ENCODE peak calls at places on chromosomes 2 and 18, in ten cellular contexts. F, N, C, P, K, W, Y, Q, I and Z are unnamed samples.

GRCh38 chr2:233245406-233245805 is 6.1 kb upstream of the ATG16L1 start:
- DNase-seq in F (no peak), I (no peak), N (no peak), W (no peak), Y (no peak), Q (no peak), C (no peak), P (no peak), K (no peak), Z (no peak)

GRCh38 chr18:8982416-8983183 is 119.9 kb upstream of the NDUFV2 start:
- DNase-seq in Q (peak; percentile 74), F (no peak), W (peak; percentile 77), C (peak; percentile 71), P (no peak), Y (peak; percentile 88), K (no peak), N (peak; percentile 48), I (no peak), Z (no peak)

GRCh38 chr18:58785171-58785805 is 79.4 kb upstream of the ZNF532 start:
- DNase-seq in P (no peak), I (peak; percentile 56), Q (peak; percentile 88), K (no peak), Y (peak; percentile 69), W (peak; percentile 81), F (no peak), N (peak; percentile 53), C (peak; percentile 83), Z (no peak)

GRCh38 chr18:79905993-79906392 is 45.5 kb downstream of the SLC66A2 start:
- DNase-seq in Y (no peak), C (no peak), W (no peak), Q (no peak), N (no peak), I (no peak), F (no peak), P (no peak), K (no peak), Z (no peak)

GRCh38 chr2:205405752-205406151 is 276.5 kb upstream of the NRP2 start:
- DNase-seq in P (no peak), K (no peak), N (no peak), I (no peak), Y (peak; percentile 90), F (no peak), C (peak; percentile 60), W (no peak), Q (peak; percentile 94), Z (no peak)

GRCh38 chr2:30796723-30797122 is 10.5 kb downstream of the CAPN13 start:
- DNase-seq in Q (no peak), I (no peak), Y (no peak), P (no peak), K (no peak), N (no peak), C (no peak), F (no peak), W (peak; percentile 74), Z (no peak)

GRCh38 chr2:96157649-96158553 is 12.7 kb upstream of the DUSP2 start:
- DNase-seq in Y (peak; percentile 52), N (no peak), C (no peak), K (peak; percentile 74), P (peak; percentile 54), W (peak; percentile 67), Q (no peak), F (no peak), I (no peak), Z (peak; percentile 61)

GRCh38 chr18:76494181-76494540 is 881 bp downstream of the ZNF516 start:
- DNase-seq in Q (peak; percentile 43), K (peak; percentile 6), W (peak; percentile 78), Y (peak; percentile 47), F (peak; percentile 50), I (no peak), P (no peak), C (peak; percentile 54), N (peak; percentile 65), Z (no peak)

GRCh38 chr2:85589166-85589565 is 4.9 kb downstream of the VAMP5 start:
- DNase-seq in C (no peak), N (no peak), I (no peak), K (no peak), W (no peak), F (no peak), Q (no peak), P (no peak), Y (no peak), Z (no peak)

GRCh38 chr18:32915526-32915925 is 142.7 kb upstream of the KLHL14 start:
- DNase-seq in Q (no peak), K (no peak), Y (no peak), W (no peak), N (no peak), I (no peak), C (no peak), F (no peak), P (no peak), Z (no peak)

GRCh38 chr18:75090336-75090735 is 118.6 kb downstream of the PTGR3 start:
- DNase-seq in W (peak; percentile 60), K (no peak), I (no peak), C (no peak), N (no peak), P (no peak), Y (no peak), Q (no peak), F (no peak), Z (no peak)

GRCh38 chr18:23722646-23723045 is 33.4 kb downstream of the LAMA3 start:
- DNase-seq in K (no peak), P (no peak), W (no peak), Y (no peak), Q (peak; percentile 31), N (no peak), C (no peak), I (no peak), F (no peak), Z (no peak)

GRCh38 chr2:10447300-10448207 is 573 bp downstream of the ODC1 start:
- DNase-seq in Y (peak; percentile 51), C (no peak), I (peak; percentile 65), W (no peak), F (peak; percentile 65), Q (peak; percentile 47), K (no peak), P (peak; percentile 19), N (peak; percentile 58), Z (no peak)

GRCh38 chr18:24616638-24617037 is 156.2 kb downstream of the HRH4 start:
- DNase-seq in W (no peak), Y (no peak), N (no peak), K (no peak), Q (no peak), F (no peak), C (no peak), P (no peak), I (peak; percentile 29), Z (no peak)

GRCh38 chr18:34695300-34695699 is 14.8 kb upstream of the DTNA start:
- DNase-seq in I (no peak), Q (no peak), W (no peak), K (no peak), P (no peak), N (no peak), C (no peak), F (no peak), Y (no peak), Z (no peak)

GRCh38 chr2:174702541-174702940 is 61.7 kb downstream of the CHRNA1 start:
- DNase-seq in F (no peak), K (no peak), Y (no peak), W (no peak), N (no peak), C (no peak), Q (no peak), I (no peak), P (no peak), Z (no peak)

GRCh38 chr2:189208254-189208653 is 28.7 kb upstream of the COL5A2 start:
- DNase-seq in W (no peak), N (no peak), F (no peak), Y (no peak), K (no peak), C (no peak), Q (no peak), P (no peak), I (no peak), Z (no peak)

GRCh38 chr2:119264781-119265692 is 41.4 kb downstream of the STEAP3 start:
- DNase-seq in P (no peak), C (peak; percentile 78), I (peak; percentile 84), Q (peak; percentile 48), F (no peak), K (no peak), Y (peak; percentile 74), N (peak; percentile 36), W (peak; percentile 89), Z (no peak)

GRCh38 chr2:231918501-231919330 is 7.5 kb downstream of the NPPC start:
- DNase-seq in F (no peak), N (no peak), Y (no peak), Q (no peak), K (no peak), P (no peak), I (no peak), W (no peak), C (no peak), Z (no peak)

GRCh38 chr2:10501980-10502802 is 54.1 kb upstream of the ODC1 start:
- DNase-seq in F (no peak), Q (no peak), C (no peak), W (no peak), I (no peak), K (no peak), N (peak; percentile 14), P (no peak), Y (no peak), Z (no peak)

GRCh38 chr18:47254341-47254939 is 3.0 kb upstream of the SKOR2 start:
- DNase-seq in Q (peak; percentile 22), P (no peak), F (no peak), N (peak; percentile 45), C (peak; percentile 50), K (peak; percentile 7), I (peak; percentile 89), Y (peak; percentile 50), W (peak; percentile 97), Z (no peak)

GRCh38 chr2:123659120-123659519 is 366.0 kb upstream of the CNTNAP5 start:
- DNase-seq in Y (no peak), C (no peak), P (no peak), W (peak; percentile 58), K (no peak), F (no peak), N (no peak), Q (no peak), I (no peak), Z (no peak)

GRCh38 chr2:239177908-239178307 is 222.9 kb downstream of the HDAC4 start:
- DNase-seq in Y (no peak), W (peak; percentile 13), F (no peak), C (no peak), K (no peak), N (no peak), Q (no peak), I (no peak), P (no peak), Z (no peak)

GRCh38 chr2:68653538-68653982 is 10.2 kb downstream of the PROKR1 start:
- DNase-seq in P (no peak), W (no peak), K (no peak), C (no peak), I (no peak), N (no peak), F (no peak), Y (peak; percentile 75), Q (peak; percentile 85), Z (no peak)

GRCh38 chr2:224776795-224777562 is 60.8 kb upstream of the CCDC195 start:
- DNase-seq in F (no peak), K (no peak), I (no peak), W (no peak), P (no peak), C (no peak), Q (no peak), Y (no peak), N (peak; percentile 65), Z (no peak)

GRCh38 chr2:86360781-86361180 is 23.4 kb upstream of the REEP1 start:
- DNase-seq in N (no peak), Y (no peak), I (no peak), P (no peak), W (peak; percentile 67), C (no peak), Q (no peak), K (no peak), F (peak; percentile 36), Z (no peak)

GRCh38 chr2:54065411-54065810 is 50.0 kb upstream of the ACYP2 start:
- DNase-seq in Y (peak; percentile 72), C (peak; percentile 87), Q (peak; percentile 98), N (no peak), F (no peak), W (no peak), I (no peak), P (no peak), K (no peak), Z (no peak)

GRCh38 chr2:64700133-64700809 is 46.6 kb upstream of the SERTAD2 start:
- DNase-seq in Q (peak; percentile 50), I (no peak), C (peak; percentile 51), K (no peak), Y (no peak), N (no peak), W (no peak), P (no peak), F (no peak), Z (no peak)